ENCODE peak calls at places on chromosomes 2 and 18, in nine cellular contexts. One of them, this sample, is unnamed. For H3K4me1, the result is how much of the 10 kb centered on the place peaks cover.

GRCh38 chr18:8091042-8091441 is 518.2 kb upstream of the RAB12 start:
- DNase-seq in stomach: no peak
- DNase-seq in tibial nerve: no peak
- DNase-seq in sigmoid colon: no peak
- DNase-seq in ovary: no peak
- DNase-seq in transverse colon: no peak
- DNase-seq in A549: no peak
- DNase-seq in K562: no peak
- DNase-seq in suprapubic skin: no peak
- DNase-seq in this sample: no peak

GRCh38 chr18:49878015-49878414 is 64.7 kb upstream of the ACAA2 start:
- DNase-seq in stomach: no peak
- DNase-seq in tibial nerve: no peak
- DNase-seq in sigmoid colon: no peak
- DNase-seq in ovary: no peak
- DNase-seq in transverse colon: no peak
- DNase-seq in A549: no peak
- DNase-seq in K562: no peak
- DNase-seq in suprapubic skin: no peak
- DNase-seq in this sample: no peak

GRCh38 chr2:172172513-172173217 is 70.0 kb upstream of the DLX2 start:
- DNase-seq in stomach: peak
- DNase-seq in tibial nerve: peak
- DNase-seq in sigmoid colon: peak
- DNase-seq in ovary: peak
- DNase-seq in transverse colon: peak
- DNase-seq in A549: peak
- DNase-seq in K562: peak
- DNase-seq in suprapubic skin: no peak
- DNase-seq in this sample: no peak

GRCh38 chr2:127578411-127578810 is 42.9 kb downstream of the MYO7B start:
- DNase-seq in stomach: no peak
- DNase-seq in tibial nerve: no peak
- DNase-seq in sigmoid colon: no peak
- DNase-seq in ovary: no peak
- DNase-seq in transverse colon: no peak
- DNase-seq in A549: no peak
- DNase-seq in K562: no peak
- DNase-seq in suprapubic skin: peak
- DNase-seq in this sample: peak

GRCh38 chr2:218997730-218998129 is 4.5 kb upstream of the CRYBA2 start:
- DNase-seq in stomach: no peak
- DNase-seq in tibial nerve: no peak
- DNase-seq in sigmoid colon: no peak
- DNase-seq in ovary: no peak
- DNase-seq in transverse colon: no peak
- DNase-seq in A549: no peak
- DNase-seq in K562: peak
- DNase-seq in suprapubic skin: no peak
- DNase-seq in this sample: no peak

GRCh38 chr2:146547236-146547635 is 1297.6 kb upstream of the ACVR2A start:
- DNase-seq in stomach: no peak
- DNase-seq in tibial nerve: no peak
- DNase-seq in sigmoid colon: no peak
- DNase-seq in ovary: no peak
- DNase-seq in transverse colon: no peak
- DNase-seq in A549: no peak
- DNase-seq in K562: no peak
- DNase-seq in suprapubic skin: no peak
- DNase-seq in this sample: no peak

GRCh38 chr2:6865346-6866238 is at the start of gene CMPK2:
- DNase-seq in stomach: peak
- DNase-seq in tibial nerve: peak
- DNase-seq in sigmoid colon: peak
- DNase-seq in ovary: peak
- DNase-seq in transverse colon: peak
- DNase-seq in A549: peak
- DNase-seq in K562: peak
- DNase-seq in suprapubic skin: peak
- DNase-seq in this sample: peak

GRCh38 chr2:100234141-100234540 is 88.2 kb downstream of the LONRF2 start:
- DNase-seq in stomach: no peak
- DNase-seq in tibial nerve: no peak
- DNase-seq in sigmoid colon: no peak
- DNase-seq in ovary: no peak
- DNase-seq in transverse colon: no peak
- DNase-seq in A549: no peak
- DNase-seq in K562: no peak
- DNase-seq in suprapubic skin: no peak
- DNase-seq in this sample: no peak

DNA sequence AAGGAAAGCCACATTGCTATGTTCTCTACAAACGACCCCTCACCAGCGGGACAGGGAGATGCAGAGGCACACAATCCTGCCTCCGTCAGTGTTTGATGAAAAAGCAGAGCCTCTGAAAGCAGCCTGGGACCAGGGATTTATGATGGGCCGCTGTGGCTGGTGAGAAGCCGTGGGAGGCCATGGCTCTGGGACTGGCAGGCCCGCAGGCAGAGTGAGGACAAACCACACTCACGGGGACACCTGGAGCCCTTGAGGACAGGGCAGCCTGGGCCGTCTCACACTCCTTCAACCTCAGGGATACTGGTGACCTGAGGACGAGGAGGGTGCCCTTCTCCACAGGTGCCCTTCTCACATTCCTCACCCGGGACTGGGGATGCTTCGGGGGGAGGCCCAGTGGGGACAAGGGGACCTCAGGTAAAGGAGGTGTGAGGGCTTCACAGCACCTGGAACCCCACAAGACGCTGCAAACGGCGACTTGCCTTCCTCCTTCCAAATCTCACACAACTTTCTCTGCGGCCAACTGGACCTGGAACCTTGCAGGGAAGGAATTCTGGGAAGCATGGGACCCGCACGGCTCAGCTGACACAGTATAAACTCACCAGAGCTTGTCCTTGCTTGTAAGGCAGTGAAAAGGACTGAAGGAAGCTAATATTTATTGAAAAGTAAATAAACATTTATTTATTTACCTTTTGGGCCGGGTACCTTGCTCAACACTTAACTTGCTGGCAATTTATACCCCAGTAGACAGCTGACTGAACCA is 5.3 kb upstream of the LDLRAD4 start:
- DNase-seq in stomach: no peak
- DNase-seq in tibial nerve: no peak
- DNase-seq in sigmoid colon: no peak
- DNase-seq in ovary: no peak
- DNase-seq in transverse colon: no peak
- DNase-seq in A549: no peak
- DNase-seq in K562: no peak
- DNase-seq in suprapubic skin: peak
- DNase-seq in this sample: peak
- H3K4me1 ChIP-seq in stomach: under half
- H3K4me1 ChIP-seq in tibial nerve: under half
- H3K4me1 ChIP-seq in sigmoid colon: under half
- H3K4me1 ChIP-seq in ovary: under half
- H3K4me1 ChIP-seq in transverse colon: under half
- H3K4me1 ChIP-seq in A549: under half
- H3K4me1 ChIP-seq in K562: under half
- H3K4me1 ChIP-seq in suprapubic skin: under half
- H3K4me1 ChIP-seq in this sample: under half

GRCh38 chr2:213019368-213019767 is 132.0 kb downstream of the IKZF2 start:
- DNase-seq in stomach: no peak
- DNase-seq in tibial nerve: no peak
- DNase-seq in sigmoid colon: no peak
- DNase-seq in ovary: no peak
- DNase-seq in transverse colon: no peak
- DNase-seq in A549: no peak
- DNase-seq in K562: no peak
- DNase-seq in suprapubic skin: no peak
- DNase-seq in this sample: no peak

GRCh38 chr2:213020268-213020667 is 131.1 kb downstream of the IKZF2 start:
- DNase-seq in stomach: no peak
- DNase-seq in tibial nerve: no peak
- DNase-seq in sigmoid colon: no peak
- DNase-seq in ovary: no peak
- DNase-seq in transverse colon: no peak
- DNase-seq in A549: no peak
- DNase-seq in K562: no peak
- DNase-seq in suprapubic skin: no peak
- DNase-seq in this sample: no peak

GRCh38 chr2:213017404-213017803 is 134.0 kb downstream of the IKZF2 start:
- DNase-seq in stomach: no peak
- DNase-seq in tibial nerve: no peak
- DNase-seq in sigmoid colon: no peak
- DNase-seq in ovary: no peak
- DNase-seq in transverse colon: no peak
- DNase-seq in A549: no peak
- DNase-seq in K562: no peak
- DNase-seq in suprapubic skin: no peak
- DNase-seq in this sample: no peak

GRCh38 chr2:213016984-213017351 is 134.4 kb downstream of the IKZF2 start:
- DNase-seq in stomach: no peak
- DNase-seq in tibial nerve: no peak
- DNase-seq in sigmoid colon: no peak
- DNase-seq in ovary: no peak
- DNase-seq in transverse colon: no peak
- DNase-seq in A549: no peak
- DNase-seq in K562: no peak
- DNase-seq in suprapubic skin: no peak
- DNase-seq in this sample: no peak

GRCh38 chr2:213018340-213018901 is 133.0 kb downstream of the IKZF2 start:
- DNase-seq in stomach: no peak
- DNase-seq in tibial nerve: no peak
- DNase-seq in sigmoid colon: no peak
- DNase-seq in ovary: no peak
- DNase-seq in transverse colon: no peak
- DNase-seq in A549: no peak
- DNase-seq in K562: no peak
- DNase-seq in suprapubic skin: no peak
- DNase-seq in this sample: no peak
- TF ChIP-seq POLR2A in stomach: no peak
- TF ChIP-seq POLR2A in tibial nerve: no peak
- TF ChIP-seq POLR2A in sigmoid colon: no peak
- TF ChIP-seq POLR2A in ovary: no peak
- TF ChIP-seq POLR2A in transverse colon: no peak
- TF ChIP-seq POLR2A in A549: no peak
- TF ChIP-seq POLR2A in K562: no peak
- TF ChIP-seq POLR2A in suprapubic skin: no peak
- TF ChIP-seq POLR2A in this sample: no peak

DNA sequence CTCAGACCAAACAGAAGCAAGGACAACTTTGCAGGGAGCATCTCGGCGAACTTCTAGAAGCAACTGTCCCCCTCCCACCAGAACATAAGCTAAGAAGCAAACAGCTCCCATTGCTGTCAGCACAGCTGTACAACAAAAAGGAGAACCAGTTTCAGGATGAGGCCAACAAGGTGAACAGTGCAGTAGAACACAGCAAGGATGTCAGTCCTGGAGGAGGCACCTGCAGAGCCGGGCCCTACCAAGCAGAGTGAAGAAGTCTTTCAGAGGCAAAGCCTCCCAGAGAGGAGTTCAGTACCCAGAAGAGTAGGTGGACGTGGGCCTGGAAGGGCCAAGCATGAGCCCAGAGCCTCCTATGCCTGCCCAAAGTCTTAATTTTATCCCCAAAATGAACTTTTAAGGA is 1.0 kb downstream of the PASK start:
- DNase-seq in stomach: no peak
- DNase-seq in tibial nerve: no peak
- DNase-seq in sigmoid colon: no peak
- DNase-seq in ovary: no peak
- DNase-seq in transverse colon: no peak
- DNase-seq in A549: no peak
- DNase-seq in K562: no peak
- DNase-seq in suprapubic skin: no peak
- DNase-seq in this sample: no peak
- TF ChIP-seq EP300 in stomach: no peak
- TF ChIP-seq EP300 in tibial nerve: no peak
- TF ChIP-seq EP300 in sigmoid colon: no peak
- TF ChIP-seq EP300 in ovary: no peak
- TF ChIP-seq EP300 in transverse colon: no peak
- TF ChIP-seq EP300 in A549: no peak
- TF ChIP-seq EP300 in K562: no peak
- TF ChIP-seq EP300 in suprapubic skin: no peak
- TF ChIP-seq EP300 in this sample: no peak

GRCh38 chr2:217859926-217860325 is 142.9 kb downstream of the TNS1 start:
- DNase-seq in stomach: no peak
- DNase-seq in tibial nerve: no peak
- DNase-seq in sigmoid colon: peak
- DNase-seq in ovary: no peak
- DNase-seq in transverse colon: no peak
- DNase-seq in A549: no peak
- DNase-seq in K562: no peak
- DNase-seq in suprapubic skin: no peak
- DNase-seq in this sample: no peak
- H3K4me1 ChIP-seq in stomach: half or more
- H3K4me1 ChIP-seq in tibial nerve: under half
- H3K4me1 ChIP-seq in sigmoid colon: half or more
- H3K4me1 ChIP-seq in ovary: under half
- H3K4me1 ChIP-seq in transverse colon: under half
- H3K4me1 ChIP-seq in A549: under half
- H3K4me1 ChIP-seq in K562: under half
- H3K4me1 ChIP-seq in suprapubic skin: under half
- H3K4me1 ChIP-seq in this sample: half or more

DNA sequence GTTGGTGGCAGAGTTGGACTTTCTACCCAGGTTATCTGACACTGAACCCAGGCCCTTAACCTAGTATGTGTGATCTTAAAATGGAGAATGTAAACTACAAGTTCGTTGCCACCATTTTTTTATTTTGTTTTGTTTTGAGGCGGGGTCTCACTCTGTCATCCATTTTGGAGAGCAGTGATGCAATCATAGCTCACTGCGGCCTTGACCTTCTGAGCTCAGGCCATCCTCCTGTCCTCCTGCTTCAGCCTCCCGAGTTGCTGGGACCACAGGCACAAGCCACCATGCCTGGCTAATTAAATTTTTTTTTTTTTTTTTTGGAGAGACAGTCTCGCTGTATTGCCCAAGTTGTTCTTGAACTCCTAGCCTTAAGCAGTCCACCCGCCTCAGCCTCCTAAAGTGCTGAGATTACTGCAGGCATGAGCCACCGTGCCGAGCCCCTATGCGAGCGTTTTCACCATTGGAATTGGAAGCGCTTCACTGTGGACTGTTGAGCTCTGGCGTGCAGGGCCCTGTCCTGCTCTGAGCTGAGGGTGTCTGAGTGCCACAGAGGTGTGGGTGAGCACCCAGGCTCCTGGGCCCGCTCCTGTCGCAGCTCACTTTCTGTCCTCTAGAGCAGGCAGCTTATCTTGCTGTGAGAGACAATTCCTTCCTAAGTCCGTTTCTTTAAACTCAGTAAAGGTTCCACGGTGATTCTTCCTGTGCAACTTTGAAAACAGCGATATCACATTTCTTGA is 186.9 kb downstream of the LDLRAD4 start:
- DNase-seq in stomach: no peak
- DNase-seq in tibial nerve: no peak
- DNase-seq in sigmoid colon: no peak
- DNase-seq in ovary: no peak
- DNase-seq in transverse colon: no peak
- DNase-seq in A549: no peak
- DNase-seq in K562: no peak
- DNase-seq in suprapubic skin: peak
- DNase-seq in this sample: no peak
- TF ChIP-seq POLR2A in stomach: no peak
- TF ChIP-seq POLR2A in tibial nerve: no peak
- TF ChIP-seq POLR2A in sigmoid colon: no peak
- TF ChIP-seq POLR2A in ovary: no peak
- TF ChIP-seq POLR2A in transverse colon: no peak
- TF ChIP-seq POLR2A in A549: no peak
- TF ChIP-seq POLR2A in K562: no peak
- TF ChIP-seq POLR2A in suprapubic skin: no peak
- TF ChIP-seq POLR2A in this sample: no peak

GRCh38 chr2:64328415-64328722 is 125.6 kb upstream of the LGALSL start:
- DNase-seq in stomach: no peak
- DNase-seq in tibial nerve: no peak
- DNase-seq in sigmoid colon: no peak
- DNase-seq in ovary: no peak
- DNase-seq in transverse colon: no peak
- DNase-seq in A549: no peak
- DNase-seq in K562: no peak
- DNase-seq in suprapubic skin: peak
- DNase-seq in this sample: no peak
- TF ChIP-seq EP300 in stomach: no peak
- TF ChIP-seq EP300 in tibial nerve: no peak
- TF ChIP-seq EP300 in sigmoid colon: no peak
- TF ChIP-seq EP300 in ovary: no peak
- TF ChIP-seq EP300 in transverse colon: no peak
- TF ChIP-seq EP300 in A549: no peak
- TF ChIP-seq EP300 in K562: no peak
- TF ChIP-seq EP300 in suprapubic skin: no peak
- TF ChIP-seq EP300 in this sample: no peak